ENCODE peak calls at places on chromosomes 11 and 22, in seven cellular contexts. N is SK-N-SH, Z is GM23338, K is fibroblast of lung, R is cardiac muscle cell, O is Peyer's patch, Y is body of pancreas. B is an unnamed sample. For H3K4me1 and H3K27me3, the result is how much of the 10 kb centered on the place peaks cover.

GRCh38 chr22:38419121-38419863 is 35.7 kb downstream of the KCNJ4 start:
- DNase-seq in N (no peak), Z (no peak), K (no peak), R (no peak), O (no peak), Y (no peak), B (peak)

GRCh38 chr11:65663634-65664200 is 1.0 kb upstream of the RELA start:
- DNase-seq in N (peak), Z (peak), K (peak), R (no peak), O (peak), Y (no peak), B (no peak)

GRCh38 chr11:78647986-78648875 is 73.6 kb upstream of the NARS2 start:
- DNase-seq in N (peak), Z (no peak), K (no peak), R (no peak), O (no peak), Y (no peak), B (no peak)

GRCh38 chr11:88683024-88683423 is 345.5 kb upstream of the CTSC start:
- DNase-seq in N (no peak), Z (no peak), K (no peak), R (no peak), O (no peak), Y (no peak), B (no peak)

GRCh38 chr11:62217191-62217748 is 8.8 kb downstream of the SCGB2A1 start:
- DNase-seq in N (no peak), Z (peak), K (no peak), R (peak), O (no peak), Y (no peak), B (no peak)

GRCh38 chr11:65918211-65919150 is at the start of gene C11orf68:
- DNase-seq in N (no peak), Z (peak), K (no peak), R (peak), O (no peak), Y (no peak), B (peak)

GRCh38 chr11:6203327-6203726 is 2.0 kb upstream of the C11orf42 start:
- DNase-seq in N (no peak), Z (no peak), K (peak), R (no peak), O (no peak), Y (no peak), B (no peak)

GRCh38 chr22:46446799-46447198 is 90.6 kb downstream of the CELSR1 start:
- DNase-seq in N (no peak), Z (no peak), K (no peak), R (no peak), O (no peak), Y (no peak), B (no peak)

GRCh38 chr11:101552893-101553292 is 30.9 kb downstream of the TRPC6 start:
- DNase-seq in N (no peak), Z (no peak), K (no peak), R (no peak), O (no peak), Y (no peak), B (no peak)

GRCh38 chr22:45638834-45639746 is 32.5 kb upstream of the ATXN10 start:
- DNase-seq in N (no peak), Z (peak), K (peak), R (no peak), O (peak), Y (no peak), B (peak)

GRCh38 chr11:102172127-102172848 is 62.0 kb downstream of the YAP1 start:
- DNase-seq in N (no peak), Z (no peak), K (peak), R (no peak), O (no peak), Y (no peak), B (peak)

GRCh38 chr11:69215784-69216415 is 60.2 kb downstream of the SMIM38 start:
- DNase-seq in N (no peak), Z (no peak), K (peak), R (no peak), O (peak), Y (no peak), B (no peak)

GRCh38 chr22:49269928-49270327 is 557.7 kb downstream of the BRD1 start:
- DNase-seq in N (no peak), Z (no peak), K (no peak), R (no peak), O (no peak), Y (no peak), B (no peak)

GRCh38 chr22:38446018-38446601 is 8.9 kb downstream of the KCNJ4 start:
- DNase-seq in N (no peak), Z (no peak), K (no peak), R (no peak), O (no peak), Y (no peak), B (no peak)

GRCh38 chr22:36368359-36368983 is 19.3 kb downstream of the MYH9 start:
- DNase-seq in N (peak), Z (peak), K (peak), R (peak), O (peak), Y (peak), B (no peak)

GRCh38 chr11:36532908-36533601 is 23.0 kb upstream of the TRAF6 start:
- DNase-seq in N (peak), Z (peak), K (no peak), R (peak), O (no peak), Y (no peak), B (no peak)

GRCh38 chr11:61707574-61707973 is 27.4 kb downstream of the DAGLA start:
- DNase-seq in N (no peak), Z (no peak), K (no peak), R (no peak), O (peak), Y (no peak), B (no peak)

GRCh38 chr11:69966583-69966835 is 111.6 kb upstream of the ANO1 start:
- DNase-seq in N (no peak), Z (no peak), K (no peak), R (no peak), O (no peak), Y (no peak), B (no peak)

GRCh38 chr11:68011046-68011943 is 1.2 kb downstream of the ALDH3B1 start:
- DNase-seq in N (no peak), Z (no peak), K (peak), R (no peak), O (no peak), Y (no peak), B (no peak)

GRCh38 chr11:32316232-32316631 is 119.1 kb downstream of the WT1 start:
- DNase-seq in N (no peak), Z (no peak), K (no peak), R (no peak), O (no peak), Y (no peak), B (no peak)

GRCh38 chr11:96008161-96008560 is 84.3 kb upstream of the MTMR2 start:
- DNase-seq in N (no peak), Z (no peak), K (peak), R (no peak), O (no peak), Y (no peak), B (no peak)

GRCh38 chr11:70829160-70829899 is 423.0 kb downstream of the SHANK2 start:
- DNase-seq in N (no peak), Z (no peak), K (no peak), R (no peak), O (no peak), Y (no peak), B (no peak)

GRCh38 chr11:37532271-37532670 is 934.2 kb upstream of the RAG2 start:
- DNase-seq in N (no peak), Z (no peak), K (no peak), R (no peak), O (no peak), Y (no peak), B (no peak)

GRCh38 chr11:86486261-86487030 is 111.8 kb downstream of the CCDC81 start:
- DNase-seq in N (no peak), Z (no peak), K (peak), R (no peak), O (no peak), Y (no peak), B (no peak)

GRCh38 chr22:46576556-46577351 is 39.3 kb upstream of the CELSR1 start:
- DNase-seq in N (peak), Z (peak), K (peak), R (peak), O (peak), Y (peak), B (peak)

GRCh38 chr11:70085815-70086769 is 8.0 kb downstream of the ANO1 start:
- DNase-seq in N (no peak), Z (peak), K (peak), R (no peak), O (no peak), Y (peak), B (no peak)

GRCh38 chr11:72116019-72116755 is 3.7 kb upstream of the ANAPC15 start:
- DNase-seq in N (no peak), Z (no peak), K (no peak), R (no peak), O (no peak), Y (no peak), B (no peak)

GRCh38 chr11:112968988-112969714 is 7.9 kb downstream of the NCAM1 start:
- DNase-seq in N (peak), Z (no peak), K (peak), R (no peak), O (no peak), Y (no peak), B (no peak)

GRCh38 chr11:15091620-15092019 is 18.2 kb downstream of the CALCB start:
- DNase-seq in N (no peak), Z (no peak), K (no peak), R (no peak), O (no peak), Y (no peak), B (no peak)

GRCh38 chr11:24496728-24497396 is at the start of gene LUZP2:
- DNase-seq in N (peak), Z (peak), K (peak), R (peak), O (no peak), Y (peak), B (no peak)

GRCh38 chr11:13140028-13140870 is 131.1 kb downstream of the RASSF10 start:
- DNase-seq in N (no peak), Z (no peak), K (peak), R (peak), O (peak), Y (peak), B (no peak)

GRCh38 chr22:47879346-47879745 is 1116.9 kb downstream of the TBC1D22A start:
- DNase-seq in N (no peak), Z (no peak), K (no peak), R (no peak), O (no peak), Y (no peak), B (no peak)

GRCh38 chr11:12287374-12288211 is 89.8 kb upstream of the PARVA start:
- DNase-seq in N (peak), Z (peak), K (peak), R (peak), O (no peak), Y (no peak), B (peak)

GRCh38 chr11:26319906-26320305 is 12.0 kb upstream of the ANO3 start:
- DNase-seq in N (no peak), Z (peak), K (no peak), R (no peak), O (no peak), Y (no peak), B (no peak)

GRCh38 chr11:67290801-67291200 is 1.7 kb downstream of the ANKRD13D start:
- DNase-seq in N (no peak), Z (no peak), K (peak), R (no peak), O (no peak), Y (no peak), B (peak)

GRCh38 chr22:28332410-28332809 is 347.2 kb downstream of the TTC28 start:
- DNase-seq in N (no peak), Z (no peak), K (peak), R (no peak), O (no peak), Y (no peak), B (no peak)

GRCh38 chr22:28329582-28330073 is 350.0 kb downstream of the TTC28 start:
- DNase-seq in N (no peak), Z (no peak), K (peak), R (no peak), O (no peak), Y (no peak), B (no peak)

GRCh38 chr22:28328751-28329150 is 350.9 kb downstream of the TTC28 start:
- DNase-seq in N (no peak), Z (no peak), K (peak), R (no peak), O (no peak), Y (no peak), B (no peak)

GRCh38 chr22:28333106-28333505 is 346.5 kb downstream of the TTC28 start:
- DNase-seq in N (no peak), Z (no peak), K (no peak), R (no peak), O (no peak), Y (no peak), B (no peak)
- H3K27ac ChIP-seq in N (no peak), Z (no peak), K (no peak), R (no peak), O (no peak), Y (no peak), B (no peak)

DNA sequence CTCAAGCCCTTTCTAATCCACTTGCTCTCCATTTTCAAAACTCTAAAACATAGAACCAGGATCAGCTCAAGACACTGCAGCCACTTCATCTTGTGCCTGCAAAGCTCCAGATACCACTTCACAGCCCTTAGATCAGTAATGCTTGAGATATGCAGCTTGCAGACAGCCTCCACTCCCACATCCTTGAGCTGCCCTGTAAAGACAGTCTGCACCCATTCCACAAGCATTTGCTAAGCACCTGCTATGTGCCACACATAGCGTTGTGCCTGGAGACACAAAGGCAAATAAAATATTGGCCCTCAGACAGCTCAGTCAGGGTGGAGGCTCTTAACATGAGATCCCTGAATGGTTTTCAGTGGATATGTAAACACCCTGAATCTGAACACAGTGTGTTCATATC is 192.5 kb upstream of the SNX19 start:
- DNase-seq in N (no peak), Z (no peak), K (peak), R (no peak), O (no peak), Y (no peak), B (no peak)
- H3K4me1 ChIP-seq in N (under half), Z (under half), K (under half), R (under half), O (under half), Y (under half), B (under half)

DNA sequence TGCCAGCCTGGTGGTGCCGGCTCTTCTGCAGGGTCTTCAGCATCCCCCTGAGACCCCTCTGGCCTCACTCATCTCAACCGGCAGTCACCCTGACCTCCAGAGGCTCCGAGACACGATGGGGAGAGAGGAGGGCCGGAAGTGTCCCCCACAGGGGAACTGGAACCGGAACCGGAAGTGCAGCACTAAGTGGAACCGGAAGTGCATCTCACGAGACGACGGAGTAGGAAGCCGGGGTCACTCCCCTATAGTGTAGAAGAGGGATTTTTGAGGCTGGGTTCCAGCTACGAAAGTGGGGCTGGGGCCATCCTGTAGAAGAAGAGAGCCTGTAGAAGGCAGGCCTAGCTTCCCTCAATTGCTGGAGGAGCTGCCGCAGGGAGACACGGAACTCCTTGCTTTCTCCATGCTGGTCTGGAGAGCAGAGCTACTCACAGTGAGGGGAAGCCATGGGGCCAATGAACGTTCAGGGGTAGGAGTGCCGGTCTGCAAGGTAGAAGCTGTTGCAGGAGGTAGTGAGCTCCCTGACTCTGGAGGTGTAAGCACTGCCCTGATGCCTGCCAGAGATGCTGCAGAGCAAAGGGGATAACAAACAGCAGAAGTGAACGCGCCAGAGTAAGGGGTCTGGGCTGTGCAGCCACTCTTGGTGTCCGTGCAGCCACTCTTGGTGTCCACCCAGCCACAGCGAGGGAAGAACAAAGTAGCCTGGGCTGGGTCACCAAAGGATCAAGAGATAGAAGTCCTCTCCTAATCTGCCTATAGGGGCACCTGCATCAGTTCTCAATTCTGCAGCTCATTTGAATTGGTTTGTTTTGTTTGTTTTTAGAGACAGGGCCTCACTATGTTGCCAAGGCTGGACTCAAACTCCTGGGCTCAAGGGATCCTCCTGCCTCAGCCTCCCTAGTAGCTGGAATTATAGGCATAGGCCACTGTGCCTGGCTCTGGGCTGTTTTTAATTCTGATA is 21.9 kb downstream of the SCUBE1 start:
- DNase-seq in N (no peak), Z (no peak), K (no peak), R (no peak), O (no peak), Y (no peak), B (peak)
- H3K27me3 ChIP-seq in N (under half), Z (under half), K (under half), R (under half), O (under half), Y (under half), B (under half)

GRCh38 chr22:17492247-17492646 is 71.1 kb upstream of the SLC25A18 start:
- DNase-seq in N (no peak), Z (no peak), K (no peak), R (peak), O (no peak), Y (no peak), B (no peak)

GRCh38 chr22:17489101-17489500 is 74.2 kb upstream of the SLC25A18 start:
- DNase-seq in N (no peak), Z (no peak), K (no peak), R (no peak), O (no peak), Y (no peak), B (no peak)

GRCh38 chr22:17486719-17487118 is 76.6 kb upstream of the SLC25A18 start:
- DNase-seq in N (no peak), Z (no peak), K (no peak), R (no peak), O (no peak), Y (peak), B (no peak)

GRCh38 chr22:17493384-17493981 is 69.8 kb upstream of the SLC25A18 start:
- DNase-seq in N (no peak), Z (peak), K (no peak), R (no peak), O (no peak), Y (no peak), B (no peak)

DNA sequence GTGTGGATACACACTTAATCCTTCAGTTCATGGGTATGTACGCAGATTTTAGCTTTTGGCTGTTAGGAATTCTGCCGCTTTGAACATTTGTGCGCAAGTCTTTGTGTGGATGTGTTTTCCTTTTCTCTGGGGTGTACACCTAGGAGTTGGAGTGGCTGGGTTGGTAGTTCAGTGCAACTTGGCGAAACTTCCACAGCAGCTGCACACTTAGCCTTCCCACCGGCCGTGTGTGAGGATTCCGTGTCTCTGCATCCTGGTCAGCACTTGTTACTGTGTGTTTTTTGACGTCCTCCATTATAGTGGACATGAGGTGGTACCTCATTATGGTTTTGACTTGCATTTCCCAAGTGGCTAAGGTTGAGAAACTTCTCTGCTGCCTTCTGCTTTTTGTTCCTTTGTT is 72.2 kb upstream of the SLC25A18 start:
- DNase-seq in N (no peak), Z (no peak), K (no peak), R (no peak), O (no peak), Y (no peak), B (no peak)
- H3K27ac ChIP-seq in N (no peak), Z (no peak), K (no peak), R (peak), O (no peak), Y (no peak), B (no peak)

GRCh38 chr22:41040483-41040882 is 51.9 kb upstream of the EP300 start:
- DNase-seq in N (no peak), Z (no peak), K (no peak), R (no peak), O (no peak), Y (no peak), B (no peak)
- H3K4me1 ChIP-seq in N (under half), Z (under half), K (under half), R (under half), O (under half), Y (under half), B (under half)

GRCh38 chr22:44338183-44338812 is 25.5 kb upstream of the SHISAL1 start:
- DNase-seq in N (no peak), Z (no peak), K (no peak), R (no peak), O (no peak), Y (no peak), B (peak)

GRCh38 chr22:44338906-44339305 is 26.2 kb upstream of the SHISAL1 start:
- DNase-seq in N (no peak), Z (no peak), K (no peak), R (no peak), O (no peak), Y (no peak), B (no peak)

GRCh38 chr22:44335903-44336803 is 23.4 kb upstream of the SHISAL1 start:
- DNase-seq in N (no peak), Z (peak), K (no peak), R (no peak), O (no peak), Y (no peak), B (no peak)

GRCh38 chr22:44337658-44338004 is 24.9 kb upstream of the SHISAL1 start:
- DNase-seq in N (no peak), Z (peak), K (peak), R (peak), O (no peak), Y (no peak), B (peak)

DNA sequence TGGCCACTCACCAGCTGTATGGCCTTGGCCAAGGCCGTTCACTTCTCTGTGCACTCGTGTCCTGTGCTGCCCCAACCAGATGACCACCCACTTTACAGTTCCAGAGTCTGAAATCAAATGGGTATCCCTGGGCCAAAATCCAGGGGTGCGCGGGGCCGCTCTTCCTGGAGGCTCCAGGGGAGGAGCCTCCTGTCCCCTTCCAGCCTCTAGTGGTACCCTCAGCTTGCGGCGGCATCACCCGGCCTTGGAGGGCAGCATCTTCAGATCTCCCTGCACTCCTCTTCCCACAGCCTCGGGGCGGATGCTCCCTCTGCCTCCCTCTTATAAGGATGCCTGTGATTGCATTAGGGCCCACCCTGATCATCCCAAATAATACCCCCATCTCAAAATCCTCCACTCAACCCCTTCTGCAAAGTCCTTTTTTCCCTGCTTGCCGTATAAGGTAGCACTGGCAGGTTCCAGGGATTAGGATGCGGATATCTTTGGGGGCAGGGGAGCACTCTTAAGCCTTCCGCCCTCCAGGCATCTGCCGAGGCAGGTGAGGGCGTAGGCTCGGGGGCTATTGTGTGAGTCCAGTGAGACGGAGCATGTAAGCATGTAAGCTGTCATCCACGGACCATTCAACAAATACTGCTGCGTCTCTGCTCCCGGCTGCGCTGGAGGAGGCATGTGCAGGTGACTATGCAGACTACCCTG is 24.4 kb upstream of the SHISAL1 start:
- DNase-seq in N (no peak), Z (peak), K (no peak), R (no peak), O (no peak), Y (no peak), B (no peak)
- H3K27me3 ChIP-seq in N (under half), Z (under half), K (under half), R (under half), O (under half), Y (under half), B (under half)